ENCODE peak calls at places on chromosomes 12 and 14, in nine cellular contexts. One of them, this sample, is unnamed.

GRCh38 chr12:54164402-54165145 is 24.2 kb downstream of the SMUG1 start:
- DNase-seq in H9: peak; percentile 64
- DNase-seq in activated CD4-positive, CD25-positive, alpha-beta regulatory T cell: no peak
- DNase-seq in SJCRH30: no peak
- DNase-seq in activated naive CD4-positive, alpha-beta T cell: no peak
- DNase-seq in iris pigment epithelial cell: no peak
- DNase-seq in esophagus squamous epithelium: no peak
- DNase-seq in tibial artery: no peak
- DNase-seq in breast epithelium: no peak
- DNase-seq in this sample: no peak

GRCh38 chr12:124441443-124442190 is 125.8 kb downstream of the NCOR2 start:
- DNase-seq in activated CD4-positive, CD25-positive, alpha-beta regulatory T cell: no peak
- DNase-seq in breast epithelium: no peak
- DNase-seq in activated naive CD4-positive, alpha-beta T cell: no peak
- DNase-seq in SJCRH30: no peak
- DNase-seq in tibial artery: peak; percentile 75
- DNase-seq in iris pigment epithelial cell: peak; percentile 95
- DNase-seq in esophagus squamous epithelium: no peak
- DNase-seq in H9: no peak
- DNase-seq in this sample: no peak

GRCh38 chr12:49093746-49094103 is 876 bp downstream of the DHH start:
- DNase-seq in activated naive CD4-positive, alpha-beta T cell: no peak
- DNase-seq in breast epithelium: no peak
- DNase-seq in esophagus squamous epithelium: no peak
- DNase-seq in tibial artery: no peak
- DNase-seq in iris pigment epithelial cell: no peak
- DNase-seq in SJCRH30: no peak
- DNase-seq in activated CD4-positive, CD25-positive, alpha-beta regulatory T cell: no peak
- DNase-seq in H9: peak; percentile 48
- DNase-seq in this sample: no peak

GRCh38 chr12:22029991-22030390 is 16.0 kb upstream of the CMAS start:
- DNase-seq in activated CD4-positive, CD25-positive, alpha-beta regulatory T cell: no peak
- DNase-seq in iris pigment epithelial cell: no peak
- DNase-seq in SJCRH30: no peak
- DNase-seq in esophagus squamous epithelium: no peak
- DNase-seq in tibial artery: no peak
- DNase-seq in breast epithelium: no peak
- DNase-seq in H9: no peak
- DNase-seq in activated naive CD4-positive, alpha-beta T cell: no peak
- DNase-seq in this sample: no peak

GRCh38 chr14:84435820-84436326 is 1094.1 kb upstream of the FLRT2 start:
- DNase-seq in H9: no peak
- DNase-seq in esophagus squamous epithelium: no peak
- DNase-seq in SJCRH30: no peak
- DNase-seq in breast epithelium: no peak
- DNase-seq in activated CD4-positive, CD25-positive, alpha-beta regulatory T cell: no peak
- DNase-seq in tibial artery: no peak
- DNase-seq in iris pigment epithelial cell: no peak
- DNase-seq in activated naive CD4-positive, alpha-beta T cell: no peak
- DNase-seq in this sample: no peak

GRCh38 chr12:6605425-6606330 is 1.5 kb downstream of the CHD4 start:
- DNase-seq in SJCRH30: no peak
- DNase-seq in breast epithelium: no peak
- DNase-seq in esophagus squamous epithelium: no peak
- DNase-seq in activated CD4-positive, CD25-positive, alpha-beta regulatory T cell: peak; percentile 36
- DNase-seq in activated naive CD4-positive, alpha-beta T cell: peak; percentile 41
- DNase-seq in tibial artery: no peak
- DNase-seq in iris pigment epithelial cell: no peak
- DNase-seq in H9: peak; percentile 62
- DNase-seq in this sample: no peak

GRCh38 chr14:65784574-65784973 is 372.0 kb downstream of the FUT8 start:
- DNase-seq in esophagus squamous epithelium: no peak
- DNase-seq in activated CD4-positive, CD25-positive, alpha-beta regulatory T cell: no peak
- DNase-seq in tibial artery: no peak
- DNase-seq in H9: no peak
- DNase-seq in iris pigment epithelial cell: no peak
- DNase-seq in SJCRH30: no peak
- DNase-seq in breast epithelium: no peak
- DNase-seq in activated naive CD4-positive, alpha-beta T cell: no peak
- DNase-seq in this sample: no peak

GRCh38 chr14:23009939-23010718 is at the start of gene C14orf93:
- DNase-seq in breast epithelium: peak; percentile 82
- DNase-seq in tibial artery: peak; percentile 75
- DNase-seq in activated naive CD4-positive, alpha-beta T cell: peak; percentile 47
- DNase-seq in SJCRH30: peak; percentile 84
- DNase-seq in H9: peak; percentile 73
- DNase-seq in activated CD4-positive, CD25-positive, alpha-beta regulatory T cell: peak; percentile 56
- DNase-seq in iris pigment epithelial cell: peak; percentile 66
- DNase-seq in esophagus squamous epithelium: no peak
- DNase-seq in this sample: peak; percentile 60

GRCh38 chr12:41459815-41460214 is 271.7 kb downstream of the PDZRN4 start:
- DNase-seq in esophagus squamous epithelium: no peak
- DNase-seq in activated CD4-positive, CD25-positive, alpha-beta regulatory T cell: no peak
- DNase-seq in activated naive CD4-positive, alpha-beta T cell: no peak
- DNase-seq in H9: no peak
- DNase-seq in tibial artery: no peak
- DNase-seq in breast epithelium: no peak
- DNase-seq in SJCRH30: no peak
- DNase-seq in iris pigment epithelial cell: no peak
- DNase-seq in this sample: no peak

GRCh38 chr12:31772685-31773222 is 43.9 kb upstream of the AMN1 start:
- DNase-seq in iris pigment epithelial cell: no peak
- DNase-seq in esophagus squamous epithelium: no peak
- DNase-seq in activated CD4-positive, CD25-positive, alpha-beta regulatory T cell: no peak
- DNase-seq in activated naive CD4-positive, alpha-beta T cell: no peak
- DNase-seq in tibial artery: no peak
- DNase-seq in SJCRH30: no peak
- DNase-seq in H9: peak; percentile 54
- DNase-seq in breast epithelium: no peak
- DNase-seq in this sample: no peak

GRCh38 chr14:26598672-26599131 is 869 bp upstream of the NOVA1 start:
- DNase-seq in SJCRH30: peak; percentile 6
- DNase-seq in H9: no peak
- DNase-seq in activated naive CD4-positive, alpha-beta T cell: no peak
- DNase-seq in iris pigment epithelial cell: no peak
- DNase-seq in breast epithelium: no peak
- DNase-seq in tibial artery: no peak
- DNase-seq in activated CD4-positive, CD25-positive, alpha-beta regulatory T cell: no peak
- DNase-seq in esophagus squamous epithelium: no peak
- DNase-seq in this sample: no peak

GRCh38 chr12:27523305-27523641 is 733 bp upstream of the PPFIBP1 start:
- DNase-seq in H9: no peak
- DNase-seq in breast epithelium: no peak
- DNase-seq in activated naive CD4-positive, alpha-beta T cell: no peak
- DNase-seq in esophagus squamous epithelium: no peak
- DNase-seq in activated CD4-positive, CD25-positive, alpha-beta regulatory T cell: no peak
- DNase-seq in iris pigment epithelial cell: peak; percentile 36
- DNase-seq in tibial artery: no peak
- DNase-seq in SJCRH30: no peak
- DNase-seq in this sample: no peak

GRCh38 chr12:104986022-104986941 is at the start of gene NOPCHAP1:
- DNase-seq in activated naive CD4-positive, alpha-beta T cell: peak; percentile 55
- DNase-seq in H9: peak; percentile 96
- DNase-seq in activated CD4-positive, CD25-positive, alpha-beta regulatory T cell: peak; percentile 66
- DNase-seq in iris pigment epithelial cell: peak; percentile 82
- DNase-seq in breast epithelium: peak; percentile 90
- DNase-seq in tibial artery: peak; percentile 95
- DNase-seq in SJCRH30: peak; percentile 92
- DNase-seq in esophagus squamous epithelium: peak; percentile 31
- DNase-seq in this sample: peak; percentile 67

GRCh38 chr14:63478024-63478423 is 65.2 kb downstream of the PPP2R5E start:
- DNase-seq in H9: no peak
- DNase-seq in iris pigment epithelial cell: no peak
- DNase-seq in activated naive CD4-positive, alpha-beta T cell: no peak
- DNase-seq in tibial artery: no peak
- DNase-seq in esophagus squamous epithelium: no peak
- DNase-seq in breast epithelium: no peak
- DNase-seq in SJCRH30: no peak
- DNase-seq in activated CD4-positive, CD25-positive, alpha-beta regulatory T cell: no peak
- DNase-seq in this sample: no peak

GRCh38 chr12:87871061-87871460 is 158.1 kb downstream of the C12orf50 start:
- DNase-seq in iris pigment epithelial cell: no peak
- DNase-seq in H9: no peak
- DNase-seq in SJCRH30: no peak
- DNase-seq in activated naive CD4-positive, alpha-beta T cell: no peak
- DNase-seq in tibial artery: no peak
- DNase-seq in esophagus squamous epithelium: no peak
- DNase-seq in activated CD4-positive, CD25-positive, alpha-beta regulatory T cell: no peak
- DNase-seq in breast epithelium: no peak
- DNase-seq in this sample: no peak

GRCh38 chr14:70052990-70053389 is 135.8 kb downstream of the SLC8A3 start:
- DNase-seq in tibial artery: no peak
- DNase-seq in activated naive CD4-positive, alpha-beta T cell: no peak
- DNase-seq in breast epithelium: no peak
- DNase-seq in SJCRH30: peak; percentile 39
- DNase-seq in iris pigment epithelial cell: peak; percentile 28
- DNase-seq in H9: no peak
- DNase-seq in esophagus squamous epithelium: no peak
- DNase-seq in activated CD4-positive, CD25-positive, alpha-beta regulatory T cell: no peak
- DNase-seq in this sample: no peak

GRCh38 chr12:128754275-128754674 is 69.5 kb downstream of the SLC15A4 start:
- DNase-seq in activated CD4-positive, CD25-positive, alpha-beta regulatory T cell: no peak
- DNase-seq in activated naive CD4-positive, alpha-beta T cell: no peak
- DNase-seq in H9: no peak
- DNase-seq in esophagus squamous epithelium: no peak
- DNase-seq in iris pigment epithelial cell: no peak
- DNase-seq in SJCRH30: no peak
- DNase-seq in breast epithelium: no peak
- DNase-seq in tibial artery: no peak
- DNase-seq in this sample: no peak

GRCh38 chr14:99287269-99287942 is 15.4 kb upstream of the BCL11B start:
- DNase-seq in iris pigment epithelial cell: no peak
- DNase-seq in H9: no peak
- DNase-seq in tibial artery: no peak
- DNase-seq in breast epithelium: no peak
- DNase-seq in activated naive CD4-positive, alpha-beta T cell: no peak
- DNase-seq in activated CD4-positive, CD25-positive, alpha-beta regulatory T cell: no peak
- DNase-seq in SJCRH30: no peak
- DNase-seq in esophagus squamous epithelium: no peak
- DNase-seq in this sample: no peak

GRCh38 chr12:1523046-1523445 is 71.3 kb downstream of the FBXL14 start:
- DNase-seq in activated CD4-positive, CD25-positive, alpha-beta regulatory T cell: no peak
- DNase-seq in iris pigment epithelial cell: no peak
- DNase-seq in tibial artery: no peak
- DNase-seq in activated naive CD4-positive, alpha-beta T cell: no peak
- DNase-seq in breast epithelium: peak; percentile 25
- DNase-seq in H9: peak; percentile 59
- DNase-seq in esophagus squamous epithelium: no peak
- DNase-seq in SJCRH30: no peak
- DNase-seq in this sample: no peak

GRCh38 chr14:91349481-91350074 is 68.0 kb downstream of the CCDC88C start:
- DNase-seq in breast epithelium: no peak
- DNase-seq in H9: no peak
- DNase-seq in activated CD4-positive, CD25-positive, alpha-beta regulatory T cell: no peak
- DNase-seq in activated naive CD4-positive, alpha-beta T cell: peak; percentile 13
- DNase-seq in SJCRH30: no peak
- DNase-seq in iris pigment epithelial cell: no peak
- DNase-seq in esophagus squamous epithelium: no peak
- DNase-seq in tibial artery: no peak
- DNase-seq in this sample: no peak

GRCh38 chr14:89137514-89138163 is 279.4 kb downstream of the FOXN3 start:
- DNase-seq in activated naive CD4-positive, alpha-beta T cell: no peak
- DNase-seq in iris pigment epithelial cell: peak; percentile 88
- DNase-seq in H9: no peak
- DNase-seq in activated CD4-positive, CD25-positive, alpha-beta regulatory T cell: no peak
- DNase-seq in SJCRH30: peak; percentile 74
- DNase-seq in tibial artery: peak; percentile 76
- DNase-seq in esophagus squamous epithelium: peak; percentile 2
- DNase-seq in breast epithelium: peak; percentile 93
- DNase-seq in this sample: no peak

GRCh38 chr12:10940389-10940788 is 1.3 kb upstream of the TAS2R14 start:
- DNase-seq in activated CD4-positive, CD25-positive, alpha-beta regulatory T cell: no peak
- DNase-seq in H9: no peak
- DNase-seq in iris pigment epithelial cell: peak; percentile 94
- DNase-seq in SJCRH30: no peak
- DNase-seq in activated naive CD4-positive, alpha-beta T cell: no peak
- DNase-seq in breast epithelium: no peak
- DNase-seq in tibial artery: no peak
- DNase-seq in esophagus squamous epithelium: no peak
- DNase-seq in this sample: no peak

This sample was measured in stimulated activated CD8-positive, alpha-beta memory T cell treated with anti-CD3 and anti-CD28 coated beads, Interleukin-15, amount 100 ng/mL, for 24 hours.